ENCODE peak calls at places on chromosomes 4 and X, in ten cellular contexts. One of them, this sample, is unnamed.
A peak's percentile ranks its signal among the peaks of the same experiment; 100 is the strongest.

GRCh38 chrX:1807301-1807731 is 192.5 kb downstream of the ASMT start:
- DNase-seq in OCI-M1: no peak
- DNase-seq in A549: no peak
- DNase-seq in stimulated activated CD8-positive, alpha-beta memory T cell treated with anti-CD3 and anti-CD28 coated beads, Interleukin-15, amount 100 ng/mL, for 24 hours: no peak
- DNase-seq in skeletal muscle cell: peak; percentile 4
- DNase-seq in kidney: no peak
- DNase-seq in EL: peak; percentile 5
- DNase-seq in stimulated activated CD4-positive, alpha-beta T cell treated with anti-CD3 and anti-CD28 coated beads, Interleukin-1b, Interleukin-23, amount 100 ng/mL, for 24 hours: no peak
- DNase-seq in aorta: no peak
- DNase-seq in astrocyte of the hippocampus: peak; percentile 60
- DNase-seq in this sample: no peak

GRCh38 chr4:182427530-182427929 is 184.3 kb downstream of the TENM3 start:
- DNase-seq in OCI-M1: no peak
- DNase-seq in A549: no peak
- DNase-seq in stimulated activated CD8-positive, alpha-beta memory T cell treated with anti-CD3 and anti-CD28 coated beads, Interleukin-15, amount 100 ng/mL, for 24 hours: no peak
- DNase-seq in skeletal muscle cell: peak; percentile 74
- DNase-seq in kidney: no peak
- DNase-seq in EL: no peak
- DNase-seq in stimulated activated CD4-positive, alpha-beta T cell treated with anti-CD3 and anti-CD28 coated beads, Interleukin-1b, Interleukin-23, amount 100 ng/mL, for 24 hours: no peak
- DNase-seq in aorta: no peak
- DNase-seq in astrocyte of the hippocampus: no peak
- DNase-seq in this sample: no peak

GRCh38 chrX:77785400-77785745 is 643 bp downstream of the ATRX start:
- DNase-seq in OCI-M1: peak; percentile 47
- DNase-seq in A549: peak; percentile 40
- DNase-seq in stimulated activated CD8-positive, alpha-beta memory T cell treated with anti-CD3 and anti-CD28 coated beads, Interleukin-15, amount 100 ng/mL, for 24 hours: no peak
- DNase-seq in skeletal muscle cell: no peak
- DNase-seq in kidney: no peak
- DNase-seq in EL: peak; percentile 23
- DNase-seq in stimulated activated CD4-positive, alpha-beta T cell treated with anti-CD3 and anti-CD28 coated beads, Interleukin-1b, Interleukin-23, amount 100 ng/mL, for 24 hours: no peak
- DNase-seq in aorta: no peak
- DNase-seq in astrocyte of the hippocampus: peak; percentile 35
- DNase-seq in this sample: no peak

GRCh38 chr4:41129936-41130440 is 84.4 kb downstream of the APBB2 start:
- DNase-seq in OCI-M1: no peak
- DNase-seq in A549: no peak
- DNase-seq in stimulated activated CD8-positive, alpha-beta memory T cell treated with anti-CD3 and anti-CD28 coated beads, Interleukin-15, amount 100 ng/mL, for 24 hours: no peak
- DNase-seq in skeletal muscle cell: no peak
- DNase-seq in kidney: no peak
- DNase-seq in EL: no peak
- DNase-seq in stimulated activated CD4-positive, alpha-beta T cell treated with anti-CD3 and anti-CD28 coated beads, Interleukin-1b, Interleukin-23, amount 100 ng/mL, for 24 hours: no peak
- DNase-seq in aorta: no peak
- DNase-seq in astrocyte of the hippocampus: no peak
- DNase-seq in this sample: no peak

GRCh38 chr4:97412331-97412730 is 730.9 kb downstream of the STPG2 start:
- DNase-seq in OCI-M1: no peak
- DNase-seq in A549: no peak
- DNase-seq in stimulated activated CD8-positive, alpha-beta memory T cell treated with anti-CD3 and anti-CD28 coated beads, Interleukin-15, amount 100 ng/mL, for 24 hours: no peak
- DNase-seq in skeletal muscle cell: no peak
- DNase-seq in kidney: no peak
- DNase-seq in EL: no peak
- DNase-seq in stimulated activated CD4-positive, alpha-beta T cell treated with anti-CD3 and anti-CD28 coated beads, Interleukin-1b, Interleukin-23, amount 100 ng/mL, for 24 hours: no peak
- DNase-seq in aorta: no peak
- DNase-seq in astrocyte of the hippocampus: no peak
- DNase-seq in this sample: no peak

GRCh38 chrX:46662594-46662993 is 89.0 kb downstream of the CHST7 start:
- DNase-seq in OCI-M1: no peak
- DNase-seq in A549: no peak
- DNase-seq in stimulated activated CD8-positive, alpha-beta memory T cell treated with anti-CD3 and anti-CD28 coated beads, Interleukin-15, amount 100 ng/mL, for 24 hours: no peak
- DNase-seq in skeletal muscle cell: no peak
- DNase-seq in kidney: no peak
- DNase-seq in EL: no peak
- DNase-seq in stimulated activated CD4-positive, alpha-beta T cell treated with anti-CD3 and anti-CD28 coated beads, Interleukin-1b, Interleukin-23, amount 100 ng/mL, for 24 hours: no peak
- DNase-seq in aorta: no peak
- DNase-seq in astrocyte of the hippocampus: no peak
- DNase-seq in this sample: peak; percentile 38

GRCh38 chr4:139815646-139816601 is 150.3 kb downstream of the MGST2 start:
- DNase-seq in OCI-M1: peak; percentile 69
- DNase-seq in A549: peak; percentile 4
- DNase-seq in stimulated activated CD8-positive, alpha-beta memory T cell treated with anti-CD3 and anti-CD28 coated beads, Interleukin-15, amount 100 ng/mL, for 24 hours: no peak
- DNase-seq in skeletal muscle cell: peak; percentile 57
- DNase-seq in kidney: peak; percentile 78
- DNase-seq in EL: peak; percentile 75
- DNase-seq in stimulated activated CD4-positive, alpha-beta T cell treated with anti-CD3 and anti-CD28 coated beads, Interleukin-1b, Interleukin-23, amount 100 ng/mL, for 24 hours: no peak
- DNase-seq in aorta: peak; percentile 79
- DNase-seq in astrocyte of the hippocampus: peak; percentile 74
- DNase-seq in this sample: no peak

GRCh38 chrX:153727108-153727931 is 2.7 kb downstream of the ABCD1 start:
- DNase-seq in OCI-M1: peak; percentile 2
- DNase-seq in A549: no peak
- DNase-seq in stimulated activated CD8-positive, alpha-beta memory T cell treated with anti-CD3 and anti-CD28 coated beads, Interleukin-15, amount 100 ng/mL, for 24 hours: no peak
- DNase-seq in skeletal muscle cell: no peak
- DNase-seq in kidney: peak; percentile 82
- DNase-seq in EL: peak; percentile 25
- DNase-seq in stimulated activated CD4-positive, alpha-beta T cell treated with anti-CD3 and anti-CD28 coated beads, Interleukin-1b, Interleukin-23, amount 100 ng/mL, for 24 hours: no peak
- DNase-seq in aorta: peak; percentile 85
- DNase-seq in astrocyte of the hippocampus: peak; percentile 56
- DNase-seq in this sample: no peak

GRCh38 chr4:163976588-163976987 is 482.1 kb downstream of the TMA16 start:
- DNase-seq in OCI-M1: no peak
- DNase-seq in A549: no peak
- DNase-seq in stimulated activated CD8-positive, alpha-beta memory T cell treated with anti-CD3 and anti-CD28 coated beads, Interleukin-15, amount 100 ng/mL, for 24 hours: no peak
- DNase-seq in skeletal muscle cell: no peak
- DNase-seq in kidney: no peak
- DNase-seq in EL: no peak
- DNase-seq in stimulated activated CD4-positive, alpha-beta T cell treated with anti-CD3 and anti-CD28 coated beads, Interleukin-1b, Interleukin-23, amount 100 ng/mL, for 24 hours: no peak
- DNase-seq in aorta: no peak
- DNase-seq in astrocyte of the hippocampus: no peak
- DNase-seq in this sample: no peak

GRCh38 chr4:67744561-67745283 is 9.5 kb downstream of the GNRHR start:
- DNase-seq in OCI-M1: no peak
- DNase-seq in A549: no peak
- DNase-seq in stimulated activated CD8-positive, alpha-beta memory T cell treated with anti-CD3 and anti-CD28 coated beads, Interleukin-15, amount 100 ng/mL, for 24 hours: no peak
- DNase-seq in skeletal muscle cell: no peak
- DNase-seq in kidney: no peak
- DNase-seq in EL: peak; percentile 41
- DNase-seq in stimulated activated CD4-positive, alpha-beta T cell treated with anti-CD3 and anti-CD28 coated beads, Interleukin-1b, Interleukin-23, amount 100 ng/mL, for 24 hours: no peak
- DNase-seq in aorta: no peak
- DNase-seq in astrocyte of the hippocampus: no peak
- DNase-seq in this sample: no peak

GRCh38 chr4:86032476-86033022 is 327.3 kb downstream of the MAPK10 start:
- DNase-seq in OCI-M1: no peak
- DNase-seq in A549: no peak
- DNase-seq in stimulated activated CD8-positive, alpha-beta memory T cell treated with anti-CD3 and anti-CD28 coated beads, Interleukin-15, amount 100 ng/mL, for 24 hours: no peak
- DNase-seq in skeletal muscle cell: peak; percentile 93
- DNase-seq in kidney: no peak
- DNase-seq in EL: peak; percentile 93
- DNase-seq in stimulated activated CD4-positive, alpha-beta T cell treated with anti-CD3 and anti-CD28 coated beads, Interleukin-1b, Interleukin-23, amount 100 ng/mL, for 24 hours: no peak
- DNase-seq in aorta: no peak
- DNase-seq in astrocyte of the hippocampus: peak; percentile 89
- DNase-seq in this sample: no peak

GRCh38 chrX:63918611-63919010 is 133.6 kb upstream of the ARHGEF9 start:
- DNase-seq in OCI-M1: peak; percentile 42
- DNase-seq in A549: peak; percentile 17
- DNase-seq in stimulated activated CD8-positive, alpha-beta memory T cell treated with anti-CD3 and anti-CD28 coated beads, Interleukin-15, amount 100 ng/mL, for 24 hours: no peak
- DNase-seq in skeletal muscle cell: no peak
- DNase-seq in kidney: no peak
- DNase-seq in EL: peak; percentile 60
- DNase-seq in stimulated activated CD4-positive, alpha-beta T cell treated with anti-CD3 and anti-CD28 coated beads, Interleukin-1b, Interleukin-23, amount 100 ng/mL, for 24 hours: no peak
- DNase-seq in aorta: no peak
- DNase-seq in astrocyte of the hippocampus: no peak
- DNase-seq in this sample: no peak

GRCh38 chr4:175590205-175590604 is 221.9 kb downstream of the GPM6A start:
- DNase-seq in OCI-M1: no peak
- DNase-seq in A549: no peak
- DNase-seq in stimulated activated CD8-positive, alpha-beta memory T cell treated with anti-CD3 and anti-CD28 coated beads, Interleukin-15, amount 100 ng/mL, for 24 hours: no peak
- DNase-seq in skeletal muscle cell: no peak
- DNase-seq in kidney: no peak
- DNase-seq in EL: no peak
- DNase-seq in stimulated activated CD4-positive, alpha-beta T cell treated with anti-CD3 and anti-CD28 coated beads, Interleukin-1b, Interleukin-23, amount 100 ng/mL, for 24 hours: no peak
- DNase-seq in aorta: no peak
- DNase-seq in astrocyte of the hippocampus: no peak
- DNase-seq in this sample: no peak

GRCh38 chrX:107676559-107677378 is 48.5 kb downstream of the PRPS1 start:
- DNase-seq in OCI-M1: peak; percentile 88
- DNase-seq in A549: peak; percentile 88
- DNase-seq in stimulated activated CD8-positive, alpha-beta memory T cell treated with anti-CD3 and anti-CD28 coated beads, Interleukin-15, amount 100 ng/mL, for 24 hours: no peak
- DNase-seq in skeletal muscle cell: peak; percentile 96
- DNase-seq in kidney: peak; percentile 97
- DNase-seq in EL: peak; percentile 87
- DNase-seq in stimulated activated CD4-positive, alpha-beta T cell treated with anti-CD3 and anti-CD28 coated beads, Interleukin-1b, Interleukin-23, amount 100 ng/mL, for 24 hours: no peak
- DNase-seq in aorta: peak; percentile 97
- DNase-seq in astrocyte of the hippocampus: peak; percentile 84
- DNase-seq in this sample: peak; percentile 76

GRCh38 chr4:2565533-2565932 is 29.1 kb downstream of the FAM193A start:
- DNase-seq in OCI-M1: no peak
- DNase-seq in A549: no peak
- DNase-seq in stimulated activated CD8-positive, alpha-beta memory T cell treated with anti-CD3 and anti-CD28 coated beads, Interleukin-15, amount 100 ng/mL, for 24 hours: no peak
- DNase-seq in skeletal muscle cell: no peak
- DNase-seq in kidney: no peak
- DNase-seq in EL: no peak
- DNase-seq in stimulated activated CD4-positive, alpha-beta T cell treated with anti-CD3 and anti-CD28 coated beads, Interleukin-1b, Interleukin-23, amount 100 ng/mL, for 24 hours: no peak
- DNase-seq in aorta: no peak
- DNase-seq in astrocyte of the hippocampus: no peak
- DNase-seq in this sample: no peak